ENCODE peak calls at places on chromosome 2, in four cellular contexts. T, V, F and S are unnamed samples.

GRCh38 chr2:30136729-30137444 is 9.9 kb upstream of the YPEL5 start:
- DNase-seq in T (no peak), V (no peak), F (no peak), S (no peak)

GRCh38 chr2:54455584-54456525 is at the start of gene SPTBN1:
- DNase-seq in T (peak; percentile 17), F (no peak), V (peak; percentile 70), S (peak; percentile 97)

GRCh38 chr2:42218712-42219111 is 49.6 kb downstream of the EML4 start:
- DNase-seq in V (no peak), F (no peak), T (no peak), S (no peak)

GRCh38 chr2:47654790-47655562 is 128.0 kb upstream of the MSH6 start:
- DNase-seq in T (no peak), V (no peak), F (peak; percentile 60), S (no peak)

GRCh38 chr2:1621501-1621900 is 122.8 kb downstream of the PXDN start:
- DNase-seq in V (no peak), F (no peak), T (no peak), S (no peak)

GRCh38 chr2:233267516-233268245 is 16.2 kb downstream of the ATG16L1 start:
- DNase-seq in F (peak; percentile 58), T (no peak), V (no peak), S (no peak)

GRCh38 chr2:179272406-179273192 is 8.0 kb upstream of the SESTD1 start:
- DNase-seq in T (no peak), F (no peak), V (no peak), S (no peak)

GRCh38 chr2:164055623-164056022 is 319.8 kb upstream of the FIGN start:
- DNase-seq in V (no peak), T (no peak), F (no peak), S (peak; percentile 4)

GRCh38 chr2:199848323-199848722 is 2.7 kb downstream of the FTCDNL1 start:
- DNase-seq in V (no peak), T (no peak), F (no peak), S (no peak)

GRCh38 chr2:107808023-107808422 is 18.7 kb upstream of the RGPD4 start:
- DNase-seq in T (no peak), V (no peak), F (no peak), S (no peak)

GRCh38 chr2:200703132-200703925 is 108.4 kb upstream of the BZW1 start:
- DNase-seq in F (peak; percentile 4), T (no peak), V (no peak), S (peak; percentile 15)

GRCh38 chr2:37196320-37197195 is at the start of gene CEBPZOS:
- DNase-seq in T (peak; percentile 93), F (peak; percentile 71), V (peak; percentile 70), S (peak; percentile 96)

GRCh38 chr2:83584674-83585073 is 874.4 kb downstream of the SUCLG1 start:
- DNase-seq in F (no peak), T (peak; percentile 5), V (peak; percentile 17), S (no peak)

GRCh38 chr2:219713110-219713509 is 85.7 kb downstream of the SLC4A3 start:
- DNase-seq in T (peak; percentile 68), V (no peak), F (no peak), S (peak; percentile 31)

GRCh38 chr2:140061240-140061639 is 1281.0 kb upstream of the NXPH2 start:
- DNase-seq in F (no peak), V (no peak), T (no peak), S (no peak)

GRCh38 chr2:106944220-106944619 is 58.3 kb upstream of the ST6GAL2 start:
- DNase-seq in V (no peak), T (no peak), F (no peak), S (no peak)

GRCh38 chr2:146777181-146777580 is 1067.6 kb upstream of the ACVR2A start:
- DNase-seq in T (no peak), V (no peak), F (no peak), S (no peak)

GRCh38 chr2:159151198-159152118 is 135.0 kb downstream of the WDSUB1 start:
- DNase-seq in F (no peak), T (no peak), V (no peak), S (no peak)

GRCh38 chr2:190722061-190722759 is 73.3 kb downstream of the NAB1 start:
- DNase-seq in V (no peak), F (peak; percentile 79), T (no peak), S (no peak)

GRCh38 chr2:119255760-119256573 is 32.3 kb downstream of the STEAP3 start:
- DNase-seq in V (no peak), F (no peak), T (no peak), S (peak; percentile 78)

DNA sequence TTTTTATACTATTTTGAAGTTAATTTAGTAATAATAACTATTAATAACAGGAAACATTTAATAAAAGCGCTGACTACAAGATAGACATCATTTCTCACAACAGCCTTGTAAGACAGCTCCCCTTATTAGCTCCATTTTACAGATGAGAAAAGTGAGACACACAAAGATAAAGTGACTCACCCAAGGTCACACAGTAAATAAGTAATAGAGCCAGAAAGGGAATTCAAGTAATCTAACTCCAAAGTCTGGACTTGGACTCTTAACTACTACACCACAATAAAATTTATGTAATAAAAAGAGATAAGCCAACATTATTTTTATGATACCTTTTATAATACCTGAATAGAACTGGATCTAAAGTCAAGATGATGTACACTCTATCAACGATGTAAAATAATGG is 25.3 kb downstream of the EXOC6B start:
- DNase-seq in T (no peak), V (no peak), F (no peak), S (no peak)
- TF ChIP-seq NRF1 in T (no peak), V (no peak), F (no peak), S (no peak)

GRCh38 chr2:237194081-237194480 is 108.4 kb downstream of the COPS8 start:
- DNase-seq in F (no peak), T (no peak), V (no peak), S (no peak)
- H2AFZ ChIP-seq in F (no peak overlapping the region), T (no peak overlapping the region), V (no peak overlapping the region), S (no peak overlapping the region)

DNA sequence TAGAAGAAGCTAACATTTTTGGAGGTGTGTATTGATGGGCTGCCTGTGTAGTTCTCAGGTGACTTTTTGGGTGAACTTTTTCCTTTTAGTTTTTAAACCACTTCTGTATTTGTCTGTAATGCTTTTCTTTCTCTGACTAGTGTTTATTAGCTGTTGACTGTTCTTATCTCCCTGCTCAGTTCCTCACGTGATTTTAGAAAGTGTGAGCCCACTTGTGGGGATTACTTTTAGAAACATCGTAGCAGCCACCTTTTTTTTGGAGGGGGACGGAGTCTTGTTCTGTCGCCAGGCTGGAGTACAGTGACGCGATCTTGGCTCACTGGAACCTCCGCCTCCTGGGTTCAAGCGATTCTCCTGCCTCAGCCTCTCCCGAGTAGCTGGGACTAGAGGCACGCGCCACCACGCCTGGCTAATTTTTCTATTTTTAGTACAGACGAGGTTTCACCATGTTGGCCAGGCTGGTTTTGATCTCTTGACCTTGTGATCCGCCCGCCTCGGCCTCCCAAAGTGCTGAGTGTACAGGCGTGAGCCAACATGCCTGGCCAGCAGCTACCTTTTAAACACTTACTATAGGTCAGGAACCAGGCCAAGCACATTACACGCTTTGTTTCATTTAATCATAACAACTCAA is 9.2 kb upstream of the CDKL4 start:
- DNase-seq in T (no peak), F (no peak), V (no peak), S (no peak)
- TF ChIP-seq NRF1 in T (no peak), F (no peak), V (no peak), S (no peak)

DNA sequence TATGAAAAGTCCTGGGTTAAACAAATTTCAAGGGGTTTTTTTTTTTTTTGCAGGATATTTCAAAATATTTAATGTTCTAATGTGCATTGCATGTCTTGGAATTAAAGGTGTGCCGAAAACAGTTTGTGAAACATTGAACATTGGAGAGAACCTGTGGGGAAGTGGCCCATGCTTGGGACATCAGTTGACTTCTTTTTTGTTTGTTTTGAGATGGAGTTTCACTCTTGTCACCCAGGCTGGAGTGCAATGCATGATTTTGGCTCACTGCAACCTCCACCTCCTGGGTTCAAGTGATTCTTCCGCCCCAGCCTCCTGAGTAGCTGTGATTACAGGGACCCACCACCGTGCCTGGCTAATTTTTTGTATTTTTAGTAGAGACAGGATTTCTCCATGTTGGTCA is 71.0 kb upstream of the RAPH1 start:
- DNase-seq in T (no peak), V (no peak), F (no peak), S (no peak)
- H2AFZ ChIP-seq in T (no peak overlapping the region), V (no peak overlapping the region), F (no peak overlapping the region), S (no peak overlapping the region)

GRCh38 chr2:9896216-9896615 is 52.9 kb downstream of the TAF1B start:
- DNase-seq in V (no peak), F (no peak), T (no peak), S (no peak)
- TF ChIP-seq NRF1 in V (no peak), F (no peak), T (no peak), S (no peak)